ENCODE peak calls at places on chromosomes 6 and 20, in nine cellular contexts. S is glutamatergic neuron; T is CD14-positive monocyte; A is mesothelial cell of epicardium; M is GM12864; Z is CD8-positive, alpha-beta T cell; F is HFF-Myc; R is BJ; D is hepatocyte. Q is an unnamed sample.

GRCh38 chr6:3504354-3504753 is 47.5 kb upstream of the SLC22A23 start:
- DNase-seq in S (no peak), T (no peak), A (no peak), M (no peak), Z (no peak), F (no peak), R (no peak), D (no peak), Q (no peak)

GRCh38 chr20:13685623-13686022 is 46.9 kb upstream of the TASP1 start:
- DNase-seq in S (no peak), T (no peak), A (no peak), M (no peak), Z (no peak), F (no peak), R (no peak), D (no peak), Q (no peak)

GRCh38 chr6:129598244-129599187 is 111.5 kb downstream of the ARHGAP18 start:
- DNase-seq in S (no peak), T (no peak), A (no peak), M (peak; percentile 60), Z (no peak), F (peak; percentile 72), R (no peak), D (peak; percentile 72), Q (peak; percentile 46)

GRCh38 chr20:44540834-44541233 is 19.0 kb upstream of the SERINC3 start:
- DNase-seq in S (no peak), T (no peak), A (no peak), M (no peak), Z (no peak), F (no peak), R (no peak), D (no peak), Q (no peak)

GRCh38 chr6:34238507-34239239 is 2.0 kb downstream of the HMGA1 start:
- DNase-seq in S (no peak), T (no peak), A (no peak), M (no peak), Z (no peak), F (no peak), R (no peak), D (no peak), Q (no peak)

GRCh38 chr20:31781945-31782344 is 37.2 kb upstream of the MYLK2 start:
- DNase-seq in S (no peak), T (no peak), A (no peak), M (no peak), Z (no peak), F (no peak), R (no peak), D (no peak), Q (no peak)

GRCh38 chr6:45703041-45703739 is 312.5 kb downstream of the CLIC5 start:
- DNase-seq in S (no peak), T (no peak), A (no peak), M (no peak), Z (no peak), F (peak; percentile 36), R (no peak), D (no peak), Q (no peak)

GRCh38 chr20:38302721-38303120 is 1.2 kb upstream of the BPI start:
- DNase-seq in S (peak; percentile 68), T (no peak), A (no peak), M (no peak), Z (no peak), F (no peak), R (no peak), D (no peak), Q (no peak)

GRCh38 chr20:43507150-43508080 is at the start of gene L3MBTL1:
- DNase-seq in S (peak; percentile 73), T (no peak), A (peak; percentile 73), M (no peak), Z (no peak), F (no peak), R (no peak), D (peak; percentile 87), Q (peak; percentile 83)

GRCh38 chr6:116764961-116765841 is at the start of gene FAM162B:
- DNase-seq in S (peak; percentile 67), T (no peak), A (peak; percentile 47), M (no peak), Z (no peak), F (no peak), R (no peak), D (peak; percentile 46), Q (peak; percentile 36)

GRCh38 chr6:24093381-24093780 is 32.6 kb upstream of the NRSN1 start:
- DNase-seq in S (no peak), T (no peak), A (no peak), M (no peak), Z (no peak), F (no peak), R (no peak), D (no peak), Q (no peak)

GRCh38 chr20:12984069-12984765 is 24.6 kb upstream of the SPTLC3 start:
- DNase-seq in S (no peak), T (no peak), A (no peak), M (no peak), Z (no peak), F (no peak), R (no peak), D (peak; percentile 11), Q (no peak)

GRCh38 chr6:137086031-137086430 is 41.3 kb upstream of the IL20RA start:
- DNase-seq in S (no peak), T (no peak), A (no peak), M (no peak), Z (no peak), F (no peak), R (no peak), D (no peak), Q (no peak)

GRCh38 chr6:152277826-152278247 is 359.3 kb downstream of the SYNE1 start:
- DNase-seq in S (peak; percentile 17), T (no peak), A (no peak), M (no peak), Z (no peak), F (no peak), R (no peak), D (peak; percentile 58), Q (no peak)

GRCh38 chr20:8670900-8671229 is 398.0 kb upstream of the PLCB4 start:
- DNase-seq in S (no peak), T (no peak), A (no peak), M (no peak), Z (no peak), F (peak; percentile 77), R (peak; percentile 66), D (no peak), Q (no peak)

GRCh38 chr6:43497694-43498093 is 12.5 kb downstream of the LRRC73 start:
- DNase-seq in S (no peak), T (no peak), A (no peak), M (no peak), Z (no peak), F (no peak), R (no peak), D (no peak), Q (no peak)

GRCh38 chr6:46172176-46172575 is 1.4 kb upstream of the ENPP5 start:
- DNase-seq in S (no peak), T (no peak), A (no peak), M (no peak), Z (no peak), F (no peak), R (no peak), D (no peak), Q (no peak)

GRCh38 chr6:42813074-42813645 is 31.3 kb downstream of the BICRAL start:
- DNase-seq in S (no peak), T (no peak), A (no peak), M (no peak), Z (no peak), F (no peak), R (no peak), D (no peak), Q (no peak)

GRCh38 chr6:145736854-145737181 is 1.5 kb upstream of the EPM2A start:
- DNase-seq in S (no peak), T (no peak), A (no peak), M (no peak), Z (no peak), F (no peak), R (no peak), D (peak; percentile 32), Q (no peak)

GRCh38 chr6:13522639-13523038 is 35.2 kb upstream of the GFOD1 start:
- DNase-seq in S (no peak), T (no peak), A (no peak), M (no peak), Z (no peak), F (no peak), R (no peak), D (no peak), Q (no peak)

DNA sequence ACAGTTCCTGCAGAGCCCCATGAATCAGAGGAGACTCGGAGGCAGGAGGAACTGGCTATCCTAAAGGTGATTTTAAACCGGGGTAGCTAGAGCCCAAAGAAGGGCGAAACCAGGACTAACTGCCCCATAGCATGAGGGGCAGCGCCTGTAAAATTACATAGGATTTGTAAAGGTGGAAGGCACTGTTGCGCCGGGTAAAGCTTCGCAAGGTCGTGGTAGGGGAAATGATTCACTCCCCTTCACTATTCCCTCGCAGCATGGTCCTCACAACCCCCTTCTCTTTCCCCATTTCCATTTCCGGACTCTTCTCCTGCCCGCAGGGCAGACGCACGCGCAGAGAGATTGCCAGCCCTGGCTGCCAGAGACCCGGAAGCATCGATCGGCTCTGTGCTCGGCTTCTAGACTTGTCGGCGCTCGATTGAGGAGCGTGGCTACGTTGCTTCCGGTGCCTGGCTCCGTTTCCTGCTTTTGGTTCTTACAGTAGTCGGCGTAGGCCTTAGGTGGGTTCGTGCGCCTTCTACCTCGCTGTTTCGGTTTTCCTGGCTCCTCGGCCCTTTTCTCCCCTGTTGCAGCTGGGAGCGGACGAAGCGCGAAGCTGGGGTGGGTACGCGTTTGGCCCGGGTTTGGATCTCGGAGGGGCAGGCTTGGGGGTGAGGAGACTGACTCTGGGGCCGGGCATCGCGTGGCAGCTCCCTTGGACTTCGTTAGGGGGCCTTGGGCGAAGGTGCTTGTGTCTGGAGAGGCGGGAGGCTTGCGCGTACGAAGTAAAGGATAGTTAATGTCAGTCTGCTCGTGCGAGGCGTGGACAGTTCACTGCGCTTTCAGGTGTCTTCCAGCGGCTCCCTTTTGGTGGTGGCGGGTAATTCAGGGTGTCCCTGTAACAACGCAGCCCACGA is at the start of gene SNRPB2:
- DNase-seq in S (peak; percentile 93), T (peak; percentile 95), A (peak; percentile 89), M (peak; percentile 93), Z (peak; percentile 81), F (peak; percentile 87), R (peak; percentile 60), D (peak; percentile 97), Q (peak; percentile 84)
- TF ChIP-seq CTCF in S (no peak), T (no peak), A (no peak), M (no peak), Z (no peak), F (no peak), R (no peak), D (no peak), Q (no peak)

GRCh38 chr20:1360094-1360493 is 31.2 kb upstream of the SDCBP2 start:
- DNase-seq in S (no peak), T (no peak), A (no peak), M (no peak), Z (no peak), F (no peak), R (no peak), D (no peak), Q (no peak)
- TF ChIP-seq CTCF in S (peak; percentile 44), T (no peak), A (no peak), M (peak; percentile 6), Z (no peak), F (peak; percentile 10), R (no peak), D (no peak), Q (no peak)

GRCh38 chr20:21511850-21512633 is 1.8 kb downstream of the NKX2-2 start:
- DNase-seq in S (peak; percentile 42), T (no peak), A (no peak), M (no peak), Z (no peak), F (no peak), R (no peak), D (no peak), Q (peak; percentile 65)
- TF ChIP-seq CTCF in S (no peak), T (no peak), A (no peak), M (no peak), Z (no peak), F (no peak), R (no peak), D (no peak), Q (no peak)

GRCh38 chr6:160248538-160248937 is 10.1 kb downstream of the SLC22A2 start:
- DNase-seq in S (no peak), T (no peak), A (no peak), M (no peak), Z (no peak), F (no peak), R (no peak), D (no peak), Q (no peak)
- TF ChIP-seq CTCF in S (no peak), T (no peak), A (no peak), M (no peak), Z (no peak), F (no peak), R (no peak), D (no peak), Q (no peak)